ENCODE peak calls at places on chromosomes 4 and X, in four cellular contexts. Q is HepG2, S is H1, M is HCT116. F is an unnamed sample.

GRCh38 chr4:179110356-179110755 is 1668.1 kb upstream of the AGA start:
- DNase-seq in Q (no peak), S (no peak), M (no peak), F (no peak)

GRCh38 chr4:17717301-17717700 is 64.1 kb downstream of the FAM184B start:
- DNase-seq in Q (no peak), S (no peak), M (no peak), F (no peak)

GRCh38 chr4:3445829-3446545 is 4.2 kb downstream of the HGFAC start:
- DNase-seq in Q (no peak), S (no peak), M (no peak), F (peak)

GRCh38 chr4:169159614-169160013 is 111.1 kb downstream of the SH3RF1 start:
- DNase-seq in Q (no peak), S (no peak), M (no peak), F (no peak)

GRCh38 chr4:173038192-173038896 is 130.3 kb upstream of the GALNT7 start:
- DNase-seq in Q (no peak), S (no peak), M (no peak), F (no peak)

GRCh38 chr4:5759236-5760075 is 48.5 kb downstream of the EVC start:
- DNase-seq in Q (no peak), S (no peak), M (no peak), F (no peak)

GRCh38 chr4:8524595-8525382 is 55.4 kb upstream of the GPR78 start:
- DNase-seq in Q (no peak), S (no peak), M (no peak), F (no peak)

GRCh38 chr4:76219299-76220055 is 5.9 kb upstream of the SCARB2 start:
- DNase-seq in Q (peak), S (no peak), M (no peak), F (no peak)

GRCh38 chr4:147996840-147997239 is 265.0 kb downstream of the ARHGAP10 start:
- DNase-seq in Q (no peak), S (no peak), M (no peak), F (no peak)

GRCh38 chr4:7108660-7109059 is 40.8 kb upstream of the GRPEL1 start:
- DNase-seq in Q (no peak), S (no peak), M (no peak), F (no peak)

GRCh38 chrX:42714981-42715688 is 62.8 kb downstream of the PPP1R2C start:
- DNase-seq in Q (peak), S (peak), M (no peak), F (no peak)

GRCh38 chr4:169800541-169800940 is 42.8 kb upstream of the HPF1 start:
- DNase-seq in Q (no peak), S (no peak), M (no peak), F (no peak)

GRCh38 chr4:139481465-139481864 is 27.5 kb downstream of the RAB33B start:
- DNase-seq in Q (no peak), S (no peak), M (no peak), F (no peak)

GRCh38 chr4:101835121-101835904 is 44.8 kb downstream of the BANK1 start:
- DNase-seq in Q (peak), S (no peak), M (no peak), F (no peak)

GRCh38 chr4:27327421-27328181 is 467.0 kb downstream of the STIM2 start:
- DNase-seq in Q (no peak), S (no peak), M (no peak), F (no peak)

GRCh38 chrX:131650637-131651410 is 107.0 kb downstream of the OR13H1 start:
- DNase-seq in Q (no peak), S (no peak), M (no peak), F (no peak)

GRCh38 chr4:92303621-92304027 is at the start of gene GRID2:
- DNase-seq in Q (no peak), S (no peak), M (peak), F (no peak)

GRCh38 chrX:111822191-111822590 is 53.8 kb upstream of the TRPC5OS start:
- DNase-seq in Q (no peak), S (no peak), M (no peak), F (no peak)

GRCh38 chrX:51568586-51568985 is 50.1 kb downstream of the CENPVL3 start:
- DNase-seq in Q (no peak), S (no peak), M (no peak), F (no peak)

GRCh38 chrX:80331285-80331684 is 89.0 kb upstream of the TENT5D start:
- DNase-seq in Q (no peak), S (no peak), M (no peak), F (no peak)

GRCh38 chrX:56314334-56314733 is 82.2 kb downstream of the KLF8 start:
- DNase-seq in Q (no peak), S (no peak), M (no peak), F (no peak)

GRCh38 chr4:14719053-14719452 is 283.2 kb upstream of the CPEB2 start:
- DNase-seq in Q (no peak), S (no peak), M (no peak), F (no peak)

GRCh38 chrX:40418413-40419195 is 162.2 kb upstream of the ATP6AP2 start:
- DNase-seq in Q (no peak), S (no peak), M (no peak), F (no peak)

GRCh38 chr4:74522251-74522991 is 77.5 kb downstream of the AREG start:
- DNase-seq in Q (no peak), S (no peak), M (no peak), F (no peak)

GRCh38 chr4:114286275-114286674 is 306.8 kb upstream of the ARSJ start:
- DNase-seq in Q (no peak), S (no peak), M (no peak), F (no peak)

GRCh38 chrX:148282504-148282903 is 217.9 kb upstream of the AFF2 start:
- DNase-seq in Q (no peak), S (no peak), M (no peak), F (no peak)

GRCh38 chr4:100949350-100949935 is 397.9 kb downstream of the PPP3CA start:
- DNase-seq in Q (no peak), S (no peak), M (no peak), F (no peak)

GRCh38 chrX:124098089-124098488 is 136.6 kb downstream of the STAG2 start:
- DNase-seq in Q (peak), S (no peak), M (no peak), F (no peak)

GRCh38 chr4:98851806-98852205 is 77.1 kb downstream of the EIF4E start:
- DNase-seq in Q (no peak), S (no peak), M (no peak), F (no peak)
- TF ChIP-seq FOSL1 in Q (no peak), S (no peak), M (no peak), F (no peak)

GRCh38 chr4:47716017-47716416 is 121.8 kb downstream of the CORIN start:
- DNase-seq in Q (peak), S (no peak), M (no peak), F (no peak)
- TF ChIP-seq FOSL1 in Q (peak), S (no peak), M (no peak), F (no peak)

GRCh38 chrX:74382613-74383012 is 38.7 kb upstream of the SLC16A2 start:
- DNase-seq in Q (peak), S (peak), M (peak), F (peak)

GRCh38 chrX:74389016-74389415 is 32.3 kb upstream of the SLC16A2 start:
- DNase-seq in Q (no peak), S (no peak), M (no peak), F (no peak)

DNA sequence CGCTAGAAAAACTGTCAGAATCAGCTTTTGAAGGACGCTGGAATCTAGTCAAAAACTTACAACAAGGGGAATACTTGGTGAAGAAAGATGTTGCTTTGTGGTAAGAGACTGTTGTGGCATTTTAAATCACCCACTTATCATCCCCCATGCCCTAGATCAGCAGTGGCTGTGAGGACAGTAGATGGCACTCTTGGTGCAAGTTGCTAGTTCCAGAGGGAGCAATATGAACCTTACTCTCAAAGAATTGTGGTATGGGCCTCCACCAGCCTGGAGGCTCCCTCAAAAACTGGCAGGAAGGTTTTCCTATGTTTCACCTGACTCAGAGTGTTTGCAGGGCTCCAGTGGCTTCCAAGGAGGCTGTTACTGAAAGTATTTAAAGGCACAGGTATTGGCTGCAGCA is 37.7 kb upstream of the SLC16A2 start:
- DNase-seq in Q (peak), S (no peak), M (peak), F (no peak)
- TF ChIP-seq FOSL1 in Q (no peak), S (no peak), M (no peak), F (no peak)

DNA sequence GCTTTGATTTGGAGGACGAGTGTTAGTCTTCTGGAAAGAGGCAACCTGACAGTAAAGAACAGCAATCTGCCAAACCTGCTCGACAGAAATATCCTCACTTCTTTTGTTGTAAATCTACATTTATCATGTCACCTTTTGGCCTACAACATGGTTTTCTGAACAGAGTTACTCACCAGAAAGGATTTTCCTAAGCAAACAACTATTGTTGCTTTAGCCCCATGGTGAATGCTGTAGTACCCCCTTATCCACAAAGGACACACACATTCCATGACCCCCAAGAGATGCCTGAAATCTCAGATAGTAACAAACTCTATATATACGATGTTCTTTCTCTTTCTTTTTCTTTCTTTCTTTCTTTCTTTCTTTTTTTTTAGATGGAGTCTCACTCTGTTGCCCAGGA is 42.7 kb downstream of the TMEM150C start:
- DNase-seq in Q (no peak), S (no peak), M (no peak), F (no peak)
- TF ChIP-seq FOSL1 in Q (no peak), S (no peak), M (no peak), F (no peak)

DNA sequence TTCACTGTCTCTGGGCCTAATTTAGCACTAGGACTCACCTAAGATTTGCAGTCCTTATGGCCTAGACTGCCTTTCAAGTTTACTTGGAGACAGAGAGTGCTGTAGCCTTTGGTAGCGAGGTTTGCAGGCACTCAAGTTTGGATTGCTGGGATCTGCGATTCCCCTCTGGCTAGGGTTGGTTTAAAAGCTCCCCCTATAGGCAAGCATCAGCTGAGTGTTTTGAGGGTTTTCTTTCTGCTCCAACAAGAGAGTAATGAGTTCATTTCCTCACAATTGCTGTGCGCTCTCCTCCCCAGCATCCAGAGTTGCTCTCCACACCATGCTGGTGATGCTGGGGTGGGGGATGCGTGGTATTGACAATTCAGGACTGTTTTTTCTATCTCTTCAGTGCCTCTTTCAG is 206.9 kb downstream of the GLUD2 start:
- DNase-seq in Q (peak), S (no peak), M (no peak), F (no peak)
- TF ChIP-seq FOSL1 in Q (no peak), S (no peak), M (no peak), F (no peak)

DNA sequence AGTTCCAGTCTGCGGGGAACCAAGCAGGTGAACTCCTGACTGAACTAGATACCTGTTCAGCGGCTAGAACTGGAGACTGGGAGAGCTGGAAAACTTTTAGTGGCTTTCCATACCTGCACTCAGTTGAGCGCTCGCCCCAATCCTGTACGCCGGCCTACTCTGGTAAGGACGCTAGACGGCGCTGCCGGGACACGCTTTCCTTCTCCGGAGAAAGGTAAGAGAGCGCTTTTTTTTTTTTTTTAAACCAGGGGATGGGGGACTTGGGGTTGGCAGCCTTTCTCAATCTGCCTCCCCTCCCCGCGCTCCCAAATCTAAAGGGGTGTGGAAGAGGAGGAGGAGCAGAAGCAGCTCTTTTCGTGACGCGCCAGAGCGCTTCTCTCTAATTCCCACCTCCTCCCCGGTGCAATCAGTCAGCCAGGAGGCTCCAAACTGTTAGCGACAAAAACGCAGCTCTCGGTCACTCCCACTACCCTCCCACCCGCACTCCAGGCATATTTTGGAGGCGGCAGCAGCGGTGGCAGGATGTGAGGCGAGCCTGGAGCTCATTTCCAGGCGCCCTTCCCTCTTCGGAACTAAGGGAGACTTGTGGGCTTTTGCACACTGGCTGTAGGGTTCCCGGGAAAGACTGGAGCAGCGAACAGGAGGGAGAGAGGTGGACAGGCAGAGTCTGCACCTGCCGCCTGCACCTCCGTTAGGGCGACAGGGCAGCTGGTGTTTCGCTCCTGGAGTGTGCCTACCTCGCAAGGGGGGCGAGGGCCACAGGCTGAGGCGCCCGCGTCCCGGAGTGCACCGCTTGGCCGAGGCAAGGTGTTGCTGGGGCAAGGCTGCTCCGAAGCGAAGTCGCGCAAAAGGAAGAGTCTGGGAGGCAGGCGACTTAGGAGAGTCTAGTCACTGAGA is at the start of gene IL1RAPL2:
- DNase-seq in Q (peak), S (peak), M (no peak), F (peak)
- TF ChIP-seq FOSL1 in Q (no peak), S (no peak), M (no peak), F (no peak)

GRCh38 chr4:141703497-141703896 is 67.1 kb downstream of the IL15 start:
- DNase-seq in Q (no peak), S (no peak), M (no peak), F (no peak)

GRCh38 chr4:141702472-141703182 is 66.2 kb downstream of the IL15 start:
- DNase-seq in Q (no peak), S (no peak), M (peak), F (no peak)

GRCh38 chr4:141705048-141705746 is 68.8 kb downstream of the IL15 start:
- DNase-seq in Q (no peak), S (no peak), M (no peak), F (no peak)

GRCh38 chr4:141706445-141706844 is 70.1 kb downstream of the IL15 start:
- DNase-seq in Q (no peak), S (no peak), M (no peak), F (no peak)

GRCh38 chr4:141705747-141706377 is 69.5 kb downstream of the IL15 start:
- DNase-seq in Q (no peak), S (no peak), M (no peak), F (no peak)
- TF ChIP-seq FOSL1 in Q (no peak), S (no peak), M (no peak), F (no peak)

F was measured in K562.